ENCODE peak calls at places on chromosomes 11 and 22, in six cellular contexts. One of them, this sample, is unnamed. For H3K36me3, the result is how much of the 10 kb centered on the place peaks cover.

GRCh38 chr11:112789481-112789880 is 171.7 kb upstream of the NCAM1 start:
- DNase-seq in esophagus squamous epithelium: no peak
- DNase-seq in adrenal gland: no peak
- DNase-seq in GM23338: no peak
- DNase-seq in sigmoid colon: no peak
- DNase-seq in CD8-positive, alpha-beta memory T cell: no peak
- DNase-seq in this sample: no peak

GRCh38 chr22:46584081-46584903 is 35.9 kb upstream of the GRAMD4 start:
- DNase-seq in GM23338: no peak
- DNase-seq in esophagus squamous epithelium: no peak
- DNase-seq in CD8-positive, alpha-beta memory T cell: no peak
- DNase-seq in adrenal gland: no peak
- DNase-seq in sigmoid colon: peak
- DNase-seq in this sample: no peak

GRCh38 chr11:85076535-85077330 is 550.4 kb downstream of the DLG2 start:
- DNase-seq in adrenal gland: no peak
- DNase-seq in sigmoid colon: no peak
- DNase-seq in esophagus squamous epithelium: no peak
- DNase-seq in CD8-positive, alpha-beta memory T cell: no peak
- DNase-seq in GM23338: no peak
- DNase-seq in this sample: no peak

GRCh38 chr22:27580311-27580897 is 221.2 kb downstream of the MN1 start:
- DNase-seq in esophagus squamous epithelium: no peak
- DNase-seq in adrenal gland: no peak
- DNase-seq in sigmoid colon: no peak
- DNase-seq in CD8-positive, alpha-beta memory T cell: no peak
- DNase-seq in GM23338: no peak
- DNase-seq in this sample: no peak

GRCh38 chr11:9459573-9460321 is 1.1 kb upstream of the ZNF143 start:
- DNase-seq in adrenal gland: no peak
- DNase-seq in CD8-positive, alpha-beta memory T cell: peak
- DNase-seq in esophagus squamous epithelium: no peak
- DNase-seq in GM23338: peak
- DNase-seq in sigmoid colon: no peak
- DNase-seq in this sample: no peak

GRCh38 chr22:44605486-44605885 is 96.5 kb upstream of the PRR5 start:
- DNase-seq in sigmoid colon: no peak
- DNase-seq in GM23338: no peak
- DNase-seq in CD8-positive, alpha-beta memory T cell: no peak
- DNase-seq in adrenal gland: no peak
- DNase-seq in esophagus squamous epithelium: no peak
- DNase-seq in this sample: no peak

GRCh38 chr11:33723238-33723881 is 12.9 kb downstream of the CD59 start:
- DNase-seq in adrenal gland: no peak
- DNase-seq in sigmoid colon: no peak
- DNase-seq in GM23338: no peak
- DNase-seq in esophagus squamous epithelium: no peak
- DNase-seq in CD8-positive, alpha-beta memory T cell: no peak
- DNase-seq in this sample: no peak

GRCh38 chr11:131889146-131889577 is 518.7 kb downstream of the NTM start:
- DNase-seq in sigmoid colon: no peak
- DNase-seq in esophagus squamous epithelium: no peak
- DNase-seq in CD8-positive, alpha-beta memory T cell: no peak
- DNase-seq in GM23338: peak
- DNase-seq in adrenal gland: no peak
- DNase-seq in this sample: no peak

GRCh38 chr11:117538731-117539130 is 211.1 kb downstream of the CEP164 start:
- DNase-seq in esophagus squamous epithelium: no peak
- DNase-seq in GM23338: no peak
- DNase-seq in CD8-positive, alpha-beta memory T cell: no peak
- DNase-seq in adrenal gland: no peak
- DNase-seq in sigmoid colon: peak
- DNase-seq in this sample: no peak

GRCh38 chr11:9741260-9741659 is 77.4 kb downstream of the SWAP70 start:
- DNase-seq in CD8-positive, alpha-beta memory T cell: no peak
- DNase-seq in adrenal gland: no peak
- DNase-seq in sigmoid colon: no peak
- DNase-seq in GM23338: no peak
- DNase-seq in esophagus squamous epithelium: no peak
- DNase-seq in this sample: no peak

GRCh38 chr22:30754971-30755759 is 60.5 kb downstream of the OSBP2 start:
- DNase-seq in CD8-positive, alpha-beta memory T cell: peak
- DNase-seq in sigmoid colon: peak
- DNase-seq in GM23338: peak
- DNase-seq in adrenal gland: peak
- DNase-seq in esophagus squamous epithelium: no peak
- DNase-seq in this sample: no peak

GRCh38 chr11:96390403-96390830 is 604 bp downstream of the JRKL start:
- DNase-seq in sigmoid colon: no peak
- DNase-seq in GM23338: no peak
- DNase-seq in esophagus squamous epithelium: no peak
- DNase-seq in CD8-positive, alpha-beta memory T cell: no peak
- DNase-seq in adrenal gland: no peak
- DNase-seq in this sample: no peak

GRCh38 chr11:102639656-102640055 is 14.5 kb upstream of the MMP20 start:
- DNase-seq in adrenal gland: no peak
- DNase-seq in GM23338: no peak
- DNase-seq in sigmoid colon: no peak
- DNase-seq in esophagus squamous epithelium: no peak
- DNase-seq in CD8-positive, alpha-beta memory T cell: no peak
- DNase-seq in this sample: no peak

GRCh38 chr11:95832763-95833162 is 42.5 kb downstream of the CEP57 start:
- DNase-seq in CD8-positive, alpha-beta memory T cell: no peak
- DNase-seq in adrenal gland: no peak
- DNase-seq in GM23338: no peak
- DNase-seq in sigmoid colon: no peak
- DNase-seq in esophagus squamous epithelium: no peak
- DNase-seq in this sample: no peak

GRCh38 chr11:45100338-45100737 is 46.1 kb upstream of the PRDM11 start:
- DNase-seq in esophagus squamous epithelium: no peak
- DNase-seq in CD8-positive, alpha-beta memory T cell: no peak
- DNase-seq in GM23338: peak
- DNase-seq in adrenal gland: no peak
- DNase-seq in sigmoid colon: no peak
- DNase-seq in this sample: no peak

GRCh38 chr11:93329936-93330445 is 551 bp upstream of the DEUP1 start:
- DNase-seq in GM23338: peak
- DNase-seq in CD8-positive, alpha-beta memory T cell: no peak
- DNase-seq in sigmoid colon: no peak
- DNase-seq in esophagus squamous epithelium: no peak
- DNase-seq in adrenal gland: no peak
- DNase-seq in this sample: no peak

GRCh38 chr11:17703951-17704350 is 15.4 kb upstream of the MYOD1 start:
- DNase-seq in adrenal gland: no peak
- DNase-seq in esophagus squamous epithelium: no peak
- DNase-seq in CD8-positive, alpha-beta memory T cell: no peak
- DNase-seq in GM23338: peak
- DNase-seq in sigmoid colon: no peak
- DNase-seq in this sample: no peak

GRCh38 chr11:44923080-44923479 is 27.6 kb downstream of the TP53I11 start:
- DNase-seq in esophagus squamous epithelium: no peak
- DNase-seq in sigmoid colon: no peak
- DNase-seq in GM23338: no peak
- DNase-seq in adrenal gland: no peak
- DNase-seq in CD8-positive, alpha-beta memory T cell: no peak
- DNase-seq in this sample: no peak

GRCh38 chr11:30789270-30789669 is 203.1 kb upstream of the MPPED2 start:
- DNase-seq in sigmoid colon: no peak
- DNase-seq in GM23338: no peak
- DNase-seq in adrenal gland: no peak
- DNase-seq in esophagus squamous epithelium: no peak
- DNase-seq in CD8-positive, alpha-beta memory T cell: no peak
- DNase-seq in this sample: no peak

GRCh38 chr22:43919106-43919965 is 4.3 kb upstream of the PNPLA3 start:
- DNase-seq in esophagus squamous epithelium: no peak
- DNase-seq in CD8-positive, alpha-beta memory T cell: no peak
- DNase-seq in adrenal gland: no peak
- DNase-seq in GM23338: no peak
- DNase-seq in sigmoid colon: no peak
- DNase-seq in this sample: no peak

GRCh38 chr11:45929486-45930030 is 7.1 kb downstream of the LARGE2 start:
- DNase-seq in GM23338: no peak
- DNase-seq in sigmoid colon: no peak
- DNase-seq in adrenal gland: no peak
- DNase-seq in esophagus squamous epithelium: no peak
- DNase-seq in CD8-positive, alpha-beta memory T cell: no peak
- DNase-seq in this sample: no peak

GRCh38 chr22:28424427-28425080 is 255.1 kb downstream of the TTC28 start:
- DNase-seq in esophagus squamous epithelium: no peak
- DNase-seq in adrenal gland: no peak
- DNase-seq in GM23338: no peak
- DNase-seq in CD8-positive, alpha-beta memory T cell: no peak
- DNase-seq in sigmoid colon: no peak
- DNase-seq in this sample: no peak

GRCh38 chr11:22192289-22192641 is 620 bp upstream of the ANO5 start:
- DNase-seq in adrenal gland: no peak
- DNase-seq in esophagus squamous epithelium: no peak
- DNase-seq in CD8-positive, alpha-beta memory T cell: peak
- DNase-seq in GM23338: peak
- DNase-seq in sigmoid colon: no peak
- DNase-seq in this sample: no peak

GRCh38 chr11:35040221-35040942 is 98.6 kb upstream of the CD44 start:
- DNase-seq in esophagus squamous epithelium: no peak
- DNase-seq in CD8-positive, alpha-beta memory T cell: peak
- DNase-seq in adrenal gland: no peak
- DNase-seq in sigmoid colon: no peak
- DNase-seq in GM23338: no peak
- DNase-seq in this sample: no peak

GRCh38 chr11:103091441-103091809 is 535 bp downstream of the DCUN1D5 start:
- DNase-seq in adrenal gland: peak
- DNase-seq in esophagus squamous epithelium: no peak
- DNase-seq in sigmoid colon: peak
- DNase-seq in GM23338: peak
- DNase-seq in CD8-positive, alpha-beta memory T cell: peak
- DNase-seq in this sample: no peak

GRCh38 chr11:10926801-10927200 is 68.9 kb upstream of the ZBED5 start:
- DNase-seq in GM23338: no peak
- DNase-seq in sigmoid colon: no peak
- DNase-seq in esophagus squamous epithelium: no peak
- DNase-seq in CD8-positive, alpha-beta memory T cell: no peak
- DNase-seq in adrenal gland: no peak
- DNase-seq in this sample: no peak

GRCh38 chr11:74085542-74085892 is 76.6 kb upstream of the UCP3 start:
- DNase-seq in esophagus squamous epithelium: no peak
- DNase-seq in CD8-positive, alpha-beta memory T cell: no peak
- DNase-seq in sigmoid colon: no peak
- DNase-seq in GM23338: no peak
- DNase-seq in adrenal gland: peak
- DNase-seq in this sample: no peak

GRCh38 chr11:65611758-65612603 is 2.0 kb downstream of the MAP3K11 start:
- DNase-seq in esophagus squamous epithelium: no peak
- DNase-seq in sigmoid colon: no peak
- DNase-seq in GM23338: no peak
- DNase-seq in CD8-positive, alpha-beta memory T cell: no peak
- DNase-seq in adrenal gland: no peak
- DNase-seq in this sample: no peak
- H3K4me3 ChIP-seq in esophagus squamous epithelium: peak
- H3K4me3 ChIP-seq in sigmoid colon: peak
- H3K4me3 ChIP-seq in GM23338: peak
- H3K4me3 ChIP-seq in CD8-positive, alpha-beta memory T cell: peak
- H3K4me3 ChIP-seq in adrenal gland: no peak
- H3K4me3 ChIP-seq in this sample: peak

GRCh38 chr22:50469377-50470305 is 5.2 kb downstream of the SBF1 start:
- DNase-seq in adrenal gland: no peak
- DNase-seq in esophagus squamous epithelium: peak
- DNase-seq in GM23338: peak
- DNase-seq in sigmoid colon: peak
- DNase-seq in CD8-positive, alpha-beta memory T cell: peak
- DNase-seq in this sample: peak

GRCh38 chr22:50468626-50469025 is 6.2 kb downstream of the SBF1 start:
- DNase-seq in esophagus squamous epithelium: no peak
- DNase-seq in sigmoid colon: no peak
- DNase-seq in GM23338: no peak
- DNase-seq in CD8-positive, alpha-beta memory T cell: no peak
- DNase-seq in adrenal gland: no peak
- DNase-seq in this sample: no peak

GRCh38 chr22:50471962-50472361 is 2.9 kb downstream of the SBF1 start:
- DNase-seq in esophagus squamous epithelium: no peak
- DNase-seq in GM23338: no peak
- DNase-seq in sigmoid colon: no peak
- DNase-seq in adrenal gland: no peak
- DNase-seq in CD8-positive, alpha-beta memory T cell: no peak
- DNase-seq in this sample: no peak

GRCh38 chr22:50471197-50471847 is 3.5 kb downstream of the SBF1 start:
- DNase-seq in CD8-positive, alpha-beta memory T cell: no peak
- DNase-seq in esophagus squamous epithelium: no peak
- DNase-seq in GM23338: no peak
- DNase-seq in sigmoid colon: no peak
- DNase-seq in adrenal gland: no peak
- DNase-seq in this sample: no peak

GRCh38 chr22:50470491-50470890 is 4.3 kb downstream of the SBF1 start:
- DNase-seq in GM23338: no peak
- DNase-seq in esophagus squamous epithelium: no peak
- DNase-seq in adrenal gland: no peak
- DNase-seq in CD8-positive, alpha-beta memory T cell: no peak
- DNase-seq in sigmoid colon: no peak
- DNase-seq in this sample: no peak
- H3K36me3 ChIP-seq in GM23338: under half
- H3K36me3 ChIP-seq in esophagus squamous epithelium: under half
- H3K36me3 ChIP-seq in adrenal gland: under half
- H3K36me3 ChIP-seq in CD8-positive, alpha-beta memory T cell: under half
- H3K36me3 ChIP-seq in sigmoid colon: under half
- H3K36me3 ChIP-seq in this sample: under half

GRCh38 chr11:119167933-119168332 is 592 bp upstream of the NLRX1 start:
- DNase-seq in GM23338: no peak
- DNase-seq in sigmoid colon: no peak
- DNase-seq in adrenal gland: no peak
- DNase-seq in esophagus squamous epithelium: no peak
- DNase-seq in CD8-positive, alpha-beta memory T cell: no peak
- DNase-seq in this sample: no peak
- H3K4me3 ChIP-seq in GM23338: no peak
- H3K4me3 ChIP-seq in sigmoid colon: no peak
- H3K4me3 ChIP-seq in adrenal gland: no peak
- H3K4me3 ChIP-seq in esophagus squamous epithelium: peak
- H3K4me3 ChIP-seq in CD8-positive, alpha-beta memory T cell: no peak
- H3K4me3 ChIP-seq in this sample: no peak

GRCh38 chr22:17407643-17408042 is 38.4 kb downstream of the CECR2 start:
- DNase-seq in sigmoid colon: no peak
- DNase-seq in esophagus squamous epithelium: no peak
- DNase-seq in adrenal gland: no peak
- DNase-seq in CD8-positive, alpha-beta memory T cell: no peak
- DNase-seq in GM23338: no peak
- DNase-seq in this sample: no peak
- H3K36me3 ChIP-seq in sigmoid colon: under half
- H3K36me3 ChIP-seq in esophagus squamous epithelium: under half
- H3K36me3 ChIP-seq in adrenal gland: under half
- H3K36me3 ChIP-seq in CD8-positive, alpha-beta memory T cell: under half
- H3K36me3 ChIP-seq in GM23338: under half
- H3K36me3 ChIP-seq in this sample: under half

GRCh38 chr22:22841598-22841997 is 46.0 kb upstream of the IGLL5 start:
- DNase-seq in GM23338: no peak
- DNase-seq in sigmoid colon: no peak
- DNase-seq in CD8-positive, alpha-beta memory T cell: no peak
- DNase-seq in adrenal gland: no peak
- DNase-seq in esophagus squamous epithelium: no peak
- DNase-seq in this sample: no peak
- H3K4me3 ChIP-seq in GM23338: no peak
- H3K4me3 ChIP-seq in sigmoid colon: no peak
- H3K4me3 ChIP-seq in CD8-positive, alpha-beta memory T cell: no peak
- H3K4me3 ChIP-seq in adrenal gland: no peak
- H3K4me3 ChIP-seq in esophagus squamous epithelium: no peak
- H3K4me3 ChIP-seq in this sample: no peak

This sample was measured in ascending aorta.